ENCODE peak calls at places on chromosomes 12 and 14, in seven cellular contexts. R, Y, P, L, E, A and W are unnamed samples.

GRCh38 chr12:22254450-22254849 is 80.1 kb downstream of the ST8SIA1 start:
- DNase-seq in R (no peak), Y (no peak), P (no peak), L (no peak), E (no peak), A (no peak), W (no peak)

GRCh38 chr12:3097186-3097804 is 20.1 kb downstream of the TSPAN9 start:
- DNase-seq in R (no peak), Y (peak; percentile 94), P (peak; percentile 81), L (no peak), E (peak; percentile 78), A (no peak), W (no peak)

GRCh38 chr12:34395056-34396005 is 373.0 kb downstream of the ALG10 start:
- DNase-seq in R (peak; percentile 46), Y (no peak), P (peak; percentile 3), L (no peak), E (peak; percentile 13), A (no peak), W (peak; percentile 74)

GRCh38 chr12:53208435-53208834 is 1.4 kb upstream of the ITGB7 start:
- DNase-seq in R (peak; percentile 79), Y (no peak), P (no peak), L (no peak), E (no peak), A (no peak), W (no peak)

GRCh38 chr14:104080557-104081492 is 4.7 kb upstream of the ASPG start:
- DNase-seq in R (no peak), Y (no peak), P (peak; percentile 22), L (no peak), E (no peak), A (no peak), W (no peak)

GRCh38 chr14:100911665-100912316 is 8.3 kb upstream of the RTL1 start:
- DNase-seq in R (no peak), Y (no peak), P (no peak), L (no peak), E (no peak), A (peak; percentile 30), W (no peak)

GRCh38 chr12:94841904-94842610 is 161.4 kb downstream of the NDUFA12 start:
- DNase-seq in R (no peak), Y (no peak), P (no peak), L (no peak), E (no peak), A (no peak), W (peak; percentile 34)

GRCh38 chr14:37469650-37470049 is 125.4 kb downstream of the FOXA1 start:
- DNase-seq in R (no peak), Y (no peak), P (no peak), L (no peak), E (no peak), A (no peak), W (no peak)

GRCh38 chr12:113089839-113090238 is 33.3 kb downstream of the DTX1 start:
- DNase-seq in R (no peak), Y (no peak), P (no peak), L (no peak), E (no peak), A (no peak), W (no peak)

GRCh38 chr12:58176296-58176869 is 235.0 kb downstream of the ATP23 start:
- DNase-seq in R (no peak), Y (peak; percentile 52), P (no peak), L (peak; percentile 6), E (no peak), A (peak; percentile 78), W (no peak)

GRCh38 chr12:77727442-77728001 is 103.2 kb upstream of the NAV3 start:
- DNase-seq in R (no peak), Y (no peak), P (no peak), L (no peak), E (no peak), A (no peak), W (no peak)

GRCh38 chr12:92550234-92550633 is 152.6 kb upstream of the PLEKHG7 start:
- DNase-seq in R (no peak), Y (no peak), P (no peak), L (no peak), E (no peak), A (no peak), W (no peak)

GRCh38 chr14:89736866-89737265 is 217.7 kb downstream of the EFCAB11 start:
- DNase-seq in R (no peak), Y (no peak), P (no peak), L (no peak), E (no peak), A (no peak), W (no peak)

GRCh38 chr12:103495158-103495782 is 498 bp downstream of the C12orf42 start:
- DNase-seq in R (no peak), Y (no peak), P (no peak), L (peak; percentile 45), E (no peak), A (peak; percentile 89), W (no peak)
- H3K27ac ChIP-seq in R (no peak overlapping the region), Y (no peak overlapping the region), P (no peak overlapping the region), L (peak overlapping the region; percentile 55), E (no peak overlapping the region), A (no peak overlapping the region), W (no peak overlapping the region)

GRCh38 chr14:105855246-105855892 is 329.0 kb downstream of the TMEM121 start:
- DNase-seq in R (peak; percentile 56), Y (no peak), P (no peak), L (no peak), E (peak; percentile 55), A (no peak), W (no peak)
- H3K27ac ChIP-seq in R (no peak overlapping the region), Y (no peak overlapping the region), P (no peak overlapping the region), L (no peak overlapping the region), E (no peak overlapping the region), A (no peak overlapping the region), W (no peak overlapping the region)

DNA sequence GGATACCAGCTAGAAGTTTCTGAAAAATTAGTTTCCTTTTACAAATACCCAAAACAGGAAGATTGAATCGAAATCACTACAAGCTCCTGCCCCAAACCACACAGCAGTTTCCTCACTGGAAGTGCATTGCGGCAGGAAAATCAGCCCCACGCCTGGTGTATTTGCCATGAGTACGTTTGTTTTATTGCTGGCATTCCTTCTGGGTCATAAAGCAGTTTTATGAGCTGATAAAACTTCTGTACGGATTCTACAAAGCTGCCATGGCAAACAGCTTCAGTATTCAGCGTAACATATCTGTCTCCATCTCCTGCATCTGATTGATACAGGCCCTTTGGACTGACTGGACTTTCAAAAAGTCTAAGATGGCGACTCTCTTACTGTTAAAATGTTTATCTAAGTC is 23.6 kb downstream of the CDC42BPB start:
- DNase-seq in R (no peak), Y (no peak), P (no peak), L (no peak), E (no peak), A (no peak), W (no peak)
- H3K27ac ChIP-seq in R (peak overlapping the region; percentile 63), Y (no peak overlapping the region), P (no peak overlapping the region), L (no peak overlapping the region), E (no peak overlapping the region), A (no peak overlapping the region), W (no peak overlapping the region)

DNA sequence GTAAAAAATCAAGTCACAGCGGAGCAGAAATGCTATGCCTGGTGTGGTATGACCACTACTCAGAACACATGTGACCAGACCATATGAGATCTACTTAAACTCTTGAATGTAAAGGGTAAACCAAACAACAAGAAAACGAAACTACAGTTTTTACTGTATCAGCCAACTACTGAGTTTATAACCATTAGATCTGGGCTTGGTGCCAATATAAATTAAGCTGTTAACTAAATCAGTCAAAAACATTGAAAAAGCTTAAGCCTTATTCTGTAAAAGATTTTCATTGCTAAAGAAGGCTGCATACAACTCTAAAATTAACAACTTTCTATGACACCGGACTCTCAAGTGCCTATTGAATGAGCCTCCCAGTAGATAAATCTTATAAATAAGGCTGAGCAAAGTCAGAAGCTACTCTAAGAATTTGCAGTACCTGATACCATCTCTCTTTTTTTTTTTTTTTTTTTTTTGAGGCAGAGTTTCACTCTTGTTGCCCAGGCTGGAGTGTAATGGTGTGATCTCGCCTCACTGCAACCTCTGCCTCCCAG is 35.4 kb downstream of the SPTLC2 start:
- DNase-seq in R (no peak), Y (peak; percentile 64), P (no peak), L (no peak), E (no peak), A (no peak), W (no peak)
- H3K27ac ChIP-seq in R (no peak overlapping the region), Y (no peak overlapping the region), P (no peak overlapping the region), L (no peak overlapping the region), E (no peak overlapping the region), A (no peak overlapping the region), W (peak overlapping the region; percentile 25)

GRCh38 chr12:75720807-75721206 is 209.4 kb upstream of the KRR1 start:
- DNase-seq in R (no peak), Y (no peak), P (no peak), L (peak; percentile 93), E (no peak), A (peak; percentile 22), W (no peak)

GRCh38 chr12:75721231-75721641 is 209.8 kb upstream of the KRR1 start:
- DNase-seq in R (no peak), Y (peak; percentile 41), P (no peak), L (no peak), E (no peak), A (no peak), W (no peak)

GRCh38 chr12:75724913-75725312 is 213.5 kb upstream of the KRR1 start:
- DNase-seq in R (peak; percentile 67), Y (peak; percentile 77), P (no peak), L (peak; percentile 43), E (no peak), A (no peak), W (no peak)

GRCh38 chr12:75721790-75722189 is 210.4 kb upstream of the KRR1 start:
- DNase-seq in R (no peak), Y (no peak), P (no peak), L (no peak), E (no peak), A (no peak), W (no peak)

DNA sequence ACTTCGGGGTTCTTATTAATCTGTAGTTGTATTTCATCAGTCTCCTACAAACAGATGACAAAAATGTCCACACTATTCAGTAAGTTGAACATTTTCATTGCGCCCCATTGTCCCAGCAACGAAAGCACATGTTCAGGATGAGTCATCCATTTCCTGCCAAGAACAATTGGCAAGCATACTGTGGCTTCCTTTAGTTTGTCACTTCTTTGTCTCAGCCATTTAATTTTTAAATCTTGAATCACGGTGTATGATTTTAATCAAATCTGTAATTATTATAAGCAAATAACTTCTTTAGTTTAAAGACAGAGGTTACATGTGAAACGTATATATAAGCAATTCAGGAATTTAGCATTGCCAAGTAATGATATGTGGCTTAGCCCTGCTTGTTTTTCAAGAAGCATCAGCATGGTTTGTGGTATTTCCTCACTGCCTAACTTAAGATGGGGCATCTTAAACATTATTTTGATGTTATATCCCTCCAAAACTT is 211.3 kb upstream of the KRR1 start:
- DNase-seq in R (peak; percentile 88), Y (peak; percentile 93), P (no peak), L (peak; percentile 85), E (peak; percentile 77), A (no peak), W (no peak)
- H3K27ac ChIP-seq in R (peak overlapping the region; percentile 75), Y (no peak overlapping the region), P (no peak overlapping the region), L (peak overlapping the region; percentile 88), E (peak overlapping the region; percentile 45), A (no peak overlapping the region), W (peak overlapping the region; percentile 57)